ENCODE peak calls at places on chromosomes 4 and X, in six cellular contexts. C is dorsolateral prefrontal cortex, R is bronchial epithelial cell, Y is PC-3, K is astrocyte of the spinal cord, O is ovary. J is an unnamed sample.
A peak's percentile ranks its signal among the peaks of the same experiment; 100 is the strongest.

GRCh38 chrX:7190157-7190556 is 42.2 kb upstream of the PUDP start:
- DNase-seq in C (no peak), R (no peak), Y (peak; percentile 6), K (no peak), O (no peak), J (no peak)

GRCh38 chr4:119238068-119238722 is 25.7 kb downstream of the USP53 start:
- DNase-seq in C (no peak), R (peak; percentile 66), Y (no peak), K (no peak), O (no peak), J (no peak)

GRCh38 chrX:36867143-36867542 is 141.0 kb upstream of the FAM47C start:
- DNase-seq in C (no peak), R (peak; percentile 22), Y (peak; percentile 64), K (peak; percentile 20), O (no peak), J (no peak)

GRCh38 chr4:72489267-72489666 is 79.8 kb downstream of the ADAMTS3 start:
- DNase-seq in C (no peak), R (peak; percentile 95), Y (peak; percentile 87), K (peak; percentile 42), O (no peak), J (no peak)

GRCh38 chrX:56281789-56282188 is 49.6 kb downstream of the KLF8 start:
- DNase-seq in C (no peak), R (peak; percentile 15), Y (peak; percentile 54), K (peak; percentile 4), O (no peak), J (no peak)

GRCh38 chrX:150226223-150226965 is 136.7 kb upstream of the MAMLD1 start:
- DNase-seq in C (no peak), R (no peak), Y (no peak), K (no peak), O (no peak), J (no peak)

GRCh38 chr4:158008551-158009218 is 164.1 kb downstream of the GASK1B start:
- DNase-seq in C (no peak), R (peak; percentile 33), Y (no peak), K (peak; percentile 79), O (peak; percentile 62), J (no peak)

GRCh38 chr4:99818661-99819060 is 2.0 kb downstream of the DAPP1 start:
- DNase-seq in C (no peak), R (no peak), Y (no peak), K (no peak), O (no peak), J (no peak)

GRCh38 chrX:35726176-35726575 is 72.0 kb upstream of the MAGEB16 start:
- DNase-seq in C (no peak), R (peak; percentile 24), Y (peak; percentile 34), K (peak; percentile 13), O (no peak), J (no peak)

GRCh38 chr4:125314676-125315570 is at the start of gene FAT4:
- DNase-seq in C (peak; percentile 90), R (peak; percentile 86), Y (peak; percentile 85), K (peak; percentile 99), O (peak; percentile 96), J (peak; percentile 87)

GRCh38 chr4:159042097-159042605 is 60.7 kb upstream of the RAPGEF2 start:
- DNase-seq in C (no peak), R (no peak), Y (no peak), K (no peak), O (no peak), J (no peak)

GRCh38 chrX:20487227-20487626 is 220.5 kb upstream of the RPS6KA3 start:
- DNase-seq in C (no peak), R (peak; percentile 70), Y (peak; percentile 73), K (peak; percentile 7), O (no peak), J (no peak)

GRCh38 chrX:114924846-114925245 is 92.6 kb downstream of the IL13RA2 start:
- DNase-seq in C (no peak), R (peak; percentile 38), Y (peak; percentile 54), K (peak; percentile 38), O (no peak), J (no peak)

GRCh38 chr4:51835079-51835478 is 7.9 kb upstream of the DCUN1D4 start:
- DNase-seq in C (no peak), R (no peak), Y (no peak), K (no peak), O (no peak), J (no peak)

DNA sequence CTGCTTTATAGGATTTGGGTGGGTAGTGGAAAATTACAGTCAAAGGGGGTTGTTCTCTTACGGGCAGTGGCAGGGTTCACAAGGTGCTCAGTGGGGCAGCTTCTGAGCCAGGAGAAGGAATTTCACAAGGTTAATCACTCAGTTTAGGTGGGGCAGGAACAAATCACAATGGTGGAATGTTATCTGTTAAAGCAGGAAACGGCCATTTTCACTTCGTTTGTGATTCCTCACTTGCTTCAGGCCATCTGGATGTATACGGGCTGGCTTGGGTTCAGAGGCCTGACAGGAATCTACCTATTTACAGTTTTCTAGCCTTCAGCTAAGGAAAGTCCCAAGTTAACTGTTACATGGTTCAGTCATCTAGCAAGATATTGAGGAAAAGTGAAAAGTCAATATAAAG is 1003.5 kb downstream of the STPG2 start:
- DNase-seq in C (no peak), R (peak; percentile 7), Y (peak; percentile 2), K (no peak), O (no peak), J (no peak)
- H3K4me3 ChIP-seq in C (no peak overlapping the region), R (no peak overlapping the region), Y (no peak overlapping the region), K (no peak overlapping the region), O (no peak overlapping the region), J (no peak overlapping the region)

DNA sequence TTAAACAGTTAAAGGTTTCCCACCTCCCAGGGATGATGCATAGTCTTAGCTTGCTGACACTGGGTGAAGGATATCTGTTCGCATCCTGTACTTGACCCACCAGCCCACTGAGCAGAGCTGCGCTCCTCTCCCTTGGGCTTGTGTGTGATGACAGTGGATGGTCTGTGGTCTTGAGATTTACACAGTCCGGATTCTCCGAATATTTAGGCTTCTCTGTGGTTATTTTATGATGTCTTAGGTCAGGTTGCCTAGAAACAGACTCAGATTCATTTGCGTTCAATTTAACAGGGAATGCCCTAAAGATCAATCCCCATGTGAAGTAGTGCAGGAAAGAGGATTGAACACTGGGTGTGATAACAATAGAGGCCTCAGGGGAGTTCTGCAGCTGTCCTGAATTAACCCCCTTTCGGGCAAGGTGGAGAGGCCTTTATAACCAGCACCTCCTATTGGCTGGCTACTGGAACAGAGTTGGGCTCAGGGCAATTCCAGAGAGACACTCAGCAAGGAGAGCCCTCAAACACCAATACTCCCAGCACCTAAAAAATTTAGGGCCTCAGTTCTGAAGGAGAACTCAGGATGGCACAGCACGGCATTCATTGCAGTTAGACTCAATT is 653.2 kb upstream of the GALNT7 start:
- DNase-seq in C (no peak), R (no peak), Y (no peak), K (peak; percentile 61), O (no peak), J (no peak)
- TF ChIP-seq CTCF in C (no peak), R (no peak), Y (no peak), K (no peak), O (no peak), J (no peak)

GRCh38 chr4:2813446-2814405 is 20.8 kb downstream of the SH3BP2 start:
- DNase-seq in C (no peak), R (no peak), Y (no peak), K (no peak), O (no peak), J (no peak)

GRCh38 chr4:2809610-2810180 is 16.8 kb downstream of the SH3BP2 start:
- DNase-seq in C (no peak), R (no peak), Y (no peak), K (no peak), O (no peak), J (no peak)

GRCh38 chr4:2812600-2812932 is 19.7 kb downstream of the SH3BP2 start:
- DNase-seq in C (no peak), R (no peak), Y (no peak), K (no peak), O (no peak), J (no peak)

GRCh38 chr4:2812985-2813384 is 20.1 kb downstream of the SH3BP2 start:
- DNase-seq in C (no peak), R (no peak), Y (no peak), K (no peak), O (no peak), J (no peak)

DNA sequence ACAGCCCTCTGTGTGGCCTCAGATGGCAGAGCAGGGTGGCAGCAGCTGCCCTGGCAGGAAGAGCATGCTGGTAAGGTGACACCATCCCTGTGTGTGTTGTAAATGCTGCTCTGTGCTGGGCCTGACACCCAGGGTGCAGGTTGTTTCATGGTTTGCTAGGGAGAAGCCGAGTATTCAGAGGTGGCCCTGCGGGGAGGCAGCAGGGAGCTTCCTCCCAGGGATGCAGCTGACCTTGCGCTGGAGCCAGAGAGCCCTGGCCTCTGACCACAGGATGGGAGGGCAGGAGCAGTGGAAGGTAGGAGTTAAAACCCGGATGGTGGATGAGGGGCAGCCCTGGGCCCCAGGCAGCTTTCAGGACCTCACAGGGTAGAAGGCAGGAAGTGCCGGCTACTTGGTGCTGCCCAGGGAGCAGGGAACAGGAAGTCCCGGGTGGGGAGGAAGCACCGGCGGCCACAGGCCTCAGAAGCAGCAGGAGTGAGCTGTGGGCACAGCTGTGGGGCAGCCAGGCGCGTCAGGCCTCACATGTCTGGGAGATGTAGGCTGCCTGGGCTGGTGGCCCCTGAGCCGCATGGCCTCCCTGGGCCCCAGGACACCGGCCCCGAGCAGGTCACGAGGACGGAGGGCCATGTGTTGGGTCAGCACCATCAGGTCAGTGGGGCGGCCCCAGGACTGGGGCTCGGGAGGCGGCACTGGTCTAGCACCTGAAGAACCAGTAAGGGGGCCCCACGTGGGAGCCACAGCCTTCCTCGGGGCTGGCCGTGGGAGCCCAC is 19.1 kb downstream of the SH3BP2 start:
- DNase-seq in C (no peak), R (peak; percentile 30), Y (no peak), K (peak; percentile 68), O (no peak), J (no peak)
- H3K4me3 ChIP-seq in C (peak overlapping the region; percentile 31), R (no peak overlapping the region), Y (no peak overlapping the region), K (peak overlapping the region; percentile 22), O (peak overlapping the region; percentile 7), J (peak overlapping the region; percentile 61)

GRCh38 chrX:88613338-88613737 is 133.7 kb upstream of the CPXCR1 start:
- DNase-seq in C (no peak), R (no peak), Y (peak; percentile 45), K (no peak), O (no peak), J (no peak)
- TF ChIP-seq CTCF in C (peak; percentile 47), R (no peak), Y (peak; percentile 72), K (peak; percentile 25), O (no peak), J (no peak)

GRCh38 chr4:41215155-41215554 is 813 bp upstream of the APBB2 start:
- DNase-seq in C (no peak), R (no peak), Y (no peak), K (no peak), O (no peak), J (no peak)
- H3K4me3 ChIP-seq in C (no peak overlapping the region), R (no peak overlapping the region), Y (peak overlapping the region; percentile 57), K (no peak overlapping the region), O (no peak overlapping the region), J (no peak overlapping the region)

GRCh38 chr4:185011408-185011807 is 6.9 kb upstream of the HELT start:
- DNase-seq in C (no peak), R (no peak), Y (peak; percentile 25), K (no peak), O (no peak), J (no peak)
- TF ChIP-seq CTCF in C (no peak), R (peak; percentile 64), Y (peak; percentile 59), K (peak; percentile 57), O (no peak), J (peak; percentile 66)